ENCODE peak calls at places on chromosomes 13 and 19, in six cellular contexts. One of them, this sample, is unnamed.
A peak's percentile ranks its signal among the peaks of the same experiment; 100 is the strongest.

GRCh38 chr13:110890279-110891150 is 24.4 kb downstream of the ANKRD10 start:
- DNase-seq in neural progenitor cell: no peak
- DNase-seq in fibroblast of pulmonary artery: no peak
- DNase-seq in right lobe of liver: no peak
- DNase-seq in stomach: no peak
- DNase-seq in suprapubic skin: no peak
- DNase-seq in this sample: no peak

GRCh38 chr13:100513987-100514670 is 74.5 kb downstream of the GGACT start:
- DNase-seq in neural progenitor cell: no peak
- DNase-seq in fibroblast of pulmonary artery: no peak
- DNase-seq in right lobe of liver: no peak
- DNase-seq in stomach: no peak
- DNase-seq in suprapubic skin: no peak
- DNase-seq in this sample: no peak

GRCh38 chr19:7355871-7356270 is 7.1 kb downstream of the ARHGEF18 start:
- DNase-seq in neural progenitor cell: no peak
- DNase-seq in fibroblast of pulmonary artery: no peak
- DNase-seq in right lobe of liver: no peak
- DNase-seq in stomach: no peak
- DNase-seq in suprapubic skin: no peak
- DNase-seq in this sample: no peak

GRCh38 chr13:113668491-113668971 is 1.5 kb downstream of the GRK1 start:
- DNase-seq in neural progenitor cell: no peak
- DNase-seq in fibroblast of pulmonary artery: no peak
- DNase-seq in right lobe of liver: peak; percentile 32
- DNase-seq in stomach: peak; percentile 22
- DNase-seq in suprapubic skin: peak; percentile 43
- DNase-seq in this sample: peak; percentile 55

GRCh38 chr13:52954838-52955237 is 73.8 kb upstream of the OLFM4 start:
- DNase-seq in neural progenitor cell: no peak
- DNase-seq in fibroblast of pulmonary artery: no peak
- DNase-seq in right lobe of liver: no peak
- DNase-seq in stomach: no peak
- DNase-seq in suprapubic skin: no peak
- DNase-seq in this sample: no peak

GRCh38 chr19:46951236-46951986 is 68.2 kb upstream of the NPAS1 start:
- DNase-seq in neural progenitor cell: no peak
- DNase-seq in fibroblast of pulmonary artery: no peak
- DNase-seq in right lobe of liver: peak; percentile 63
- DNase-seq in stomach: no peak
- DNase-seq in suprapubic skin: no peak
- DNase-seq in this sample: no peak

GRCh38 chr13:80340643-80341097 is 256 bp downstream of the SPRY2 start:
- DNase-seq in neural progenitor cell: no peak
- DNase-seq in fibroblast of pulmonary artery: peak; percentile 81
- DNase-seq in right lobe of liver: no peak
- DNase-seq in stomach: no peak
- DNase-seq in suprapubic skin: peak; percentile 65
- DNase-seq in this sample: no peak

GRCh38 chr13:108003626-108004025 is 211.7 kb downstream of the LIG4 start:
- DNase-seq in neural progenitor cell: peak; percentile 2
- DNase-seq in fibroblast of pulmonary artery: no peak
- DNase-seq in right lobe of liver: no peak
- DNase-seq in stomach: no peak
- DNase-seq in suprapubic skin: no peak
- DNase-seq in this sample: no peak

GRCh38 chr13:110647365-110647737 is 32.0 kb downstream of the NAXD start:
- DNase-seq in neural progenitor cell: no peak
- DNase-seq in fibroblast of pulmonary artery: no peak
- DNase-seq in right lobe of liver: no peak
- DNase-seq in stomach: no peak
- DNase-seq in suprapubic skin: no peak
- DNase-seq in this sample: no peak

GRCh38 chr19:38369584-38369983 is 4.8 kb upstream of the PSMD8 start:
- DNase-seq in neural progenitor cell: no peak
- DNase-seq in fibroblast of pulmonary artery: no peak
- DNase-seq in right lobe of liver: no peak
- DNase-seq in stomach: no peak
- DNase-seq in suprapubic skin: no peak
- DNase-seq in this sample: no peak

GRCh38 chr13:47298506-47298905 is 401.7 kb upstream of the HTR2A start:
- DNase-seq in neural progenitor cell: no peak
- DNase-seq in fibroblast of pulmonary artery: peak; percentile 14
- DNase-seq in right lobe of liver: no peak
- DNase-seq in stomach: no peak
- DNase-seq in suprapubic skin: no peak
- DNase-seq in this sample: no peak

GRCh38 chr19:19642506-19643157 is 825 bp downstream of the GMIP start:
- DNase-seq in neural progenitor cell: peak; percentile 26
- DNase-seq in fibroblast of pulmonary artery: no peak
- DNase-seq in right lobe of liver: no peak
- DNase-seq in stomach: no peak
- DNase-seq in suprapubic skin: peak; percentile 74
- DNase-seq in this sample: no peak

GRCh38 chr19:3816566-3817218 is 30.5 kb upstream of the MATK start:
- DNase-seq in neural progenitor cell: no peak
- DNase-seq in fibroblast of pulmonary artery: no peak
- DNase-seq in right lobe of liver: no peak
- DNase-seq in stomach: no peak
- DNase-seq in suprapubic skin: no peak
- DNase-seq in this sample: no peak

GRCh38 chr13:101942038-101942437 is 459.8 kb downstream of the FGF14 start:
- DNase-seq in neural progenitor cell: peak; percentile 64
- DNase-seq in fibroblast of pulmonary artery: peak; percentile 16
- DNase-seq in right lobe of liver: no peak
- DNase-seq in stomach: no peak
- DNase-seq in suprapubic skin: no peak
- DNase-seq in this sample: no peak

GRCh38 chr13:73902296-73902695 is 231.9 kb downstream of the KLF12 start:
- DNase-seq in neural progenitor cell: no peak
- DNase-seq in fibroblast of pulmonary artery: no peak
- DNase-seq in right lobe of liver: no peak
- DNase-seq in stomach: no peak
- DNase-seq in suprapubic skin: no peak
- DNase-seq in this sample: no peak

GRCh38 chr19:41784337-41785239 is 11.8 kb upstream of the CEACAM3 start:
- DNase-seq in neural progenitor cell: no peak
- DNase-seq in fibroblast of pulmonary artery: no peak
- DNase-seq in right lobe of liver: no peak
- DNase-seq in stomach: no peak
- DNase-seq in suprapubic skin: no peak
- DNase-seq in this sample: no peak

GRCh38 chr19:18795540-18795939 is 4.4 kb upstream of the COMP start:
- DNase-seq in neural progenitor cell: peak; percentile 64
- DNase-seq in fibroblast of pulmonary artery: peak; percentile 22
- DNase-seq in right lobe of liver: no peak
- DNase-seq in stomach: no peak
- DNase-seq in suprapubic skin: no peak
- DNase-seq in this sample: no peak

GRCh38 chr13:44899967-44900366 is 89.3 kb downstream of the NUFIP1 start:
- DNase-seq in neural progenitor cell: no peak
- DNase-seq in fibroblast of pulmonary artery: no peak
- DNase-seq in right lobe of liver: no peak
- DNase-seq in stomach: no peak
- DNase-seq in suprapubic skin: no peak
- DNase-seq in this sample: no peak

GRCh38 chr13:79692846-79693245 is 211.9 kb downstream of the NDFIP2 start:
- DNase-seq in neural progenitor cell: no peak
- DNase-seq in fibroblast of pulmonary artery: peak; percentile 24
- DNase-seq in right lobe of liver: no peak
- DNase-seq in stomach: no peak
- DNase-seq in suprapubic skin: no peak
- DNase-seq in this sample: no peak

GRCh38 chr13:104773775-104774174 is 1707.6 kb upstream of the SLC10A2 start:
- DNase-seq in neural progenitor cell: peak; percentile 81
- DNase-seq in fibroblast of pulmonary artery: peak; percentile 70
- DNase-seq in right lobe of liver: no peak
- DNase-seq in stomach: no peak
- DNase-seq in suprapubic skin: no peak
- DNase-seq in this sample: no peak

GRCh38 chr13:98480915-98481510 is 95.9 kb downstream of the STK24 start:
- DNase-seq in neural progenitor cell: no peak
- DNase-seq in fibroblast of pulmonary artery: no peak
- DNase-seq in right lobe of liver: no peak
- DNase-seq in stomach: no peak
- DNase-seq in suprapubic skin: peak; percentile 57
- DNase-seq in this sample: no peak

GRCh38 chr19:40755248-40755624 is 4.2 kb downstream of the SNRPA start:
- DNase-seq in neural progenitor cell: no peak
- DNase-seq in fibroblast of pulmonary artery: no peak
- DNase-seq in right lobe of liver: no peak
- DNase-seq in stomach: no peak
- DNase-seq in suprapubic skin: no peak
- DNase-seq in this sample: no peak

GRCh38 chr19:3683405-3683865 is 16.8 kb downstream of the PIP5K1C start:
- DNase-seq in neural progenitor cell: peak; percentile 26
- DNase-seq in fibroblast of pulmonary artery: peak; percentile 94
- DNase-seq in right lobe of liver: no peak
- DNase-seq in stomach: no peak
- DNase-seq in suprapubic skin: peak; percentile 63
- DNase-seq in this sample: no peak

GRCh38 chr13:54210397-54211050 is 1181.9 kb downstream of the OLFM4 start:
- DNase-seq in neural progenitor cell: peak; percentile 50
- DNase-seq in fibroblast of pulmonary artery: no peak
- DNase-seq in right lobe of liver: no peak
- DNase-seq in stomach: no peak
- DNase-seq in suprapubic skin: no peak
- DNase-seq in this sample: no peak

GRCh38 chr13:19782049-19782726 is 557 bp downstream of the PSPC1 start:
- DNase-seq in neural progenitor cell: peak; percentile 58
- DNase-seq in fibroblast of pulmonary artery: peak; percentile 56
- DNase-seq in right lobe of liver: peak; percentile 74
- DNase-seq in stomach: peak; percentile 69
- DNase-seq in suprapubic skin: peak; percentile 77
- DNase-seq in this sample: peak; percentile 78

GRCh38 chr13:99956473-99957349 is 14.9 kb downstream of the ZIC5 start:
- DNase-seq in neural progenitor cell: peak; percentile 77
- DNase-seq in fibroblast of pulmonary artery: no peak
- DNase-seq in right lobe of liver: no peak
- DNase-seq in stomach: no peak
- DNase-seq in suprapubic skin: no peak
- DNase-seq in this sample: peak; percentile 62

GRCh38 chr19:4052993-4053422 is 13.7 kb downstream of the ZBTB7A start:
- DNase-seq in neural progenitor cell: no peak
- DNase-seq in fibroblast of pulmonary artery: no peak
- DNase-seq in right lobe of liver: peak; percentile 65
- DNase-seq in stomach: no peak
- DNase-seq in suprapubic skin: peak; percentile 66
- DNase-seq in this sample: no peak

DNA sequence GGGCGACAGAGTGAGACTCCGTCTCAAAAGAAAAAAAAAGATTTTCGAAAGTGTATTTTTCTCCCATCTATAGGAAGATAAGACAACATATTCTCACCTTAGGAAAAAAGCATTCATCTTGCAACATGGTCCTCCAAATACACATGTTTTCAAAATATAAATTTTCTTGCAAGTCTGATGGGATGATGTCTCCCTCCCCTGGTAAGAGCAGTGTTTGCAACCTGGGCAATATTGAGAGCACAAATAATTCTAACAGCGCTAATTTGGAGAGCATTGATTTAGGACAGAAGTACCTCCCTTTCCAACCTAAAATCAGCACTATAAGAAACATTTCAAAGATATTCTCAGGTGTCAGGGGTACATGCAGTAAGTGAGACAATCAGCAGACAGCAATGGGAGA is 61.0 kb upstream of the SHISA2 start:
- DNase-seq in neural progenitor cell: peak; percentile 18
- DNase-seq in fibroblast of pulmonary artery: no peak
- DNase-seq in right lobe of liver: no peak
- DNase-seq in stomach: no peak
- DNase-seq in suprapubic skin: no peak
- DNase-seq in this sample: no peak
- TF ChIP-seq CTCF in neural progenitor cell: peak; percentile 68
- TF ChIP-seq CTCF in fibroblast of pulmonary artery: peak; percentile 7
- TF ChIP-seq CTCF in right lobe of liver: no peak
- TF ChIP-seq CTCF in stomach: no peak
- TF ChIP-seq CTCF in suprapubic skin: no peak
- TF ChIP-seq CTCF in this sample: no peak

GRCh38 chr13:23666576-23666975 is 96.4 kb downstream of the TNFRSF19 start:
- DNase-seq in neural progenitor cell: no peak
- DNase-seq in fibroblast of pulmonary artery: no peak
- DNase-seq in right lobe of liver: no peak
- DNase-seq in stomach: no peak
- DNase-seq in suprapubic skin: no peak
- DNase-seq in this sample: no peak

GRCh38 chr13:23671367-23671766 is 101.2 kb downstream of the TNFRSF19 start:
- DNase-seq in neural progenitor cell: no peak
- DNase-seq in fibroblast of pulmonary artery: no peak
- DNase-seq in right lobe of liver: no peak
- DNase-seq in stomach: no peak
- DNase-seq in suprapubic skin: no peak
- DNase-seq in this sample: no peak

GRCh38 chr13:23668557-23668956 is 98.3 kb downstream of the TNFRSF19 start:
- DNase-seq in neural progenitor cell: no peak
- DNase-seq in fibroblast of pulmonary artery: no peak
- DNase-seq in right lobe of liver: no peak
- DNase-seq in stomach: no peak
- DNase-seq in suprapubic skin: no peak
- DNase-seq in this sample: no peak

GRCh38 chr13:23670793-23671192 is 100.6 kb downstream of the TNFRSF19 start:
- DNase-seq in neural progenitor cell: no peak
- DNase-seq in fibroblast of pulmonary artery: no peak
- DNase-seq in right lobe of liver: no peak
- DNase-seq in stomach: no peak
- DNase-seq in suprapubic skin: no peak
- DNase-seq in this sample: no peak

DNA sequence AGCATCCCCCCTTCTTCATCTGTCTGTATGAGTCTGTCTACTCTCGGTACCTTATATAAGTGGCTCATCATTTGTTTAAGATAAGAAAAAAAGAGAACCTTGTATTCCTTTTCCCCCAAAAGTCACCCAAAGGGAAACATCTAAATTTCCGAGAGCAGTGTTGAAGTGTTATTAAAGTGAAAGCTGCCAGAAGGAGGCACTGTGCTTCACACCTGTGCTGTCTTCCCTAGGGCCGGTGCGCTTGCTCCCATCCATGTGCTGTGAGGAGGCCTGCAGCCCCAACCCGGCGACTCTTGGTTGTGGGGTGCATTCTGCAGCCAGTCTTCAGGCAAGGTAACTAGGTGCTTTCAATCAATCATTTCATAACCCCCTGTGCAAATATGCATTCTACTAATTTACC is 97.5 kb downstream of the TNFRSF19 start:
- DNase-seq in neural progenitor cell: peak; percentile 14
- DNase-seq in fibroblast of pulmonary artery: no peak
- DNase-seq in right lobe of liver: no peak
- DNase-seq in stomach: no peak
- DNase-seq in suprapubic skin: no peak
- DNase-seq in this sample: no peak
- TF ChIP-seq CTCF in neural progenitor cell: peak; percentile 37
- TF ChIP-seq CTCF in fibroblast of pulmonary artery: no peak
- TF ChIP-seq CTCF in right lobe of liver: no peak
- TF ChIP-seq CTCF in stomach: no peak
- TF ChIP-seq CTCF in suprapubic skin: no peak
- TF ChIP-seq CTCF in this sample: no peak

GRCh38 chr13:69619651-69620050 is 488.0 kb upstream of the ATXN8OS start:
- DNase-seq in neural progenitor cell: no peak
- DNase-seq in fibroblast of pulmonary artery: no peak
- DNase-seq in right lobe of liver: no peak
- DNase-seq in stomach: no peak
- DNase-seq in suprapubic skin: no peak
- DNase-seq in this sample: no peak
- TF ChIP-seq CTCF in neural progenitor cell: no peak
- TF ChIP-seq CTCF in fibroblast of pulmonary artery: no peak
- TF ChIP-seq CTCF in right lobe of liver: no peak
- TF ChIP-seq CTCF in stomach: no peak
- TF ChIP-seq CTCF in suprapubic skin: no peak
- TF ChIP-seq CTCF in this sample: no peak

GRCh38 chr19:45782820-45783785 is 813 bp upstream of the DMPK start:
- DNase-seq in neural progenitor cell: no peak
- DNase-seq in fibroblast of pulmonary artery: peak; percentile 57
- DNase-seq in right lobe of liver: no peak
- DNase-seq in stomach: no peak
- DNase-seq in suprapubic skin: no peak
- DNase-seq in this sample: peak; percentile 94
- TF ChIP-seq CTCF in neural progenitor cell: no peak
- TF ChIP-seq CTCF in fibroblast of pulmonary artery: no peak
- TF ChIP-seq CTCF in right lobe of liver: no peak
- TF ChIP-seq CTCF in stomach: no peak
- TF ChIP-seq CTCF in suprapubic skin: no peak
- TF ChIP-seq CTCF in this sample: no peak

This sample was measured in coronary artery.